ENCODE peak calls at places on chromosomes 1 and 21, in seven cellular contexts. One of them, this sample, is unnamed.

GRCh38 chr1:30627994-30628393 is 95.4 kb downstream of the MATN1 start:
- DNase-seq in stimulated activated CD4-positive, alpha-beta T cell treated with anti-CD3 and anti-CD28 coated beads, Interleukin-15, amount 100 ng/mL, for 24 hours: no peak
- DNase-seq in SW 1271: no peak
- DNase-seq in endothelial cell: no peak
- DNase-seq in mesendoderm: no peak
- DNase-seq in brain microvascular endothelial cell: no peak
- DNase-seq in mucosa of descending colon: no peak
- DNase-seq in this sample: no peak

GRCh38 chr21:16055012-16055411 is 325.2 kb downstream of the USP25 start:
- DNase-seq in stimulated activated CD4-positive, alpha-beta T cell treated with anti-CD3 and anti-CD28 coated beads, Interleukin-15, amount 100 ng/mL, for 24 hours: no peak
- DNase-seq in SW 1271: no peak
- DNase-seq in endothelial cell: no peak
- DNase-seq in mesendoderm: no peak
- DNase-seq in brain microvascular endothelial cell: no peak
- DNase-seq in mucosa of descending colon: no peak
- DNase-seq in this sample: no peak

GRCh38 chr1:30807318-30808066 is 49.9 kb upstream of the LAPTM5 start:
- DNase-seq in stimulated activated CD4-positive, alpha-beta T cell treated with anti-CD3 and anti-CD28 coated beads, Interleukin-15, amount 100 ng/mL, for 24 hours: no peak
- DNase-seq in SW 1271: no peak
- DNase-seq in endothelial cell: no peak
- DNase-seq in mesendoderm: no peak
- DNase-seq in brain microvascular endothelial cell: no peak
- DNase-seq in mucosa of descending colon: no peak
- DNase-seq in this sample: no peak

GRCh38 chr1:174399211-174399610 is 48.6 kb upstream of the GPR52 start:
- DNase-seq in stimulated activated CD4-positive, alpha-beta T cell treated with anti-CD3 and anti-CD28 coated beads, Interleukin-15, amount 100 ng/mL, for 24 hours: no peak
- DNase-seq in SW 1271: no peak
- DNase-seq in endothelial cell: no peak
- DNase-seq in mesendoderm: no peak
- DNase-seq in brain microvascular endothelial cell: no peak
- DNase-seq in mucosa of descending colon: no peak
- DNase-seq in this sample: no peak

GRCh38 chr1:8089535-8090228 is 63.6 kb upstream of the ERRFI1 start:
- DNase-seq in stimulated activated CD4-positive, alpha-beta T cell treated with anti-CD3 and anti-CD28 coated beads, Interleukin-15, amount 100 ng/mL, for 24 hours: peak
- DNase-seq in SW 1271: no peak
- DNase-seq in endothelial cell: no peak
- DNase-seq in mesendoderm: no peak
- DNase-seq in brain microvascular endothelial cell: no peak
- DNase-seq in mucosa of descending colon: no peak
- DNase-seq in this sample: peak

GRCh38 chr1:18941221-18942141 is 15.0 kb downstream of the IFFO2 start:
- DNase-seq in stimulated activated CD4-positive, alpha-beta T cell treated with anti-CD3 and anti-CD28 coated beads, Interleukin-15, amount 100 ng/mL, for 24 hours: no peak
- DNase-seq in SW 1271: no peak
- DNase-seq in endothelial cell: no peak
- DNase-seq in mesendoderm: peak
- DNase-seq in brain microvascular endothelial cell: peak
- DNase-seq in mucosa of descending colon: no peak
- DNase-seq in this sample: no peak

GRCh38 chr1:29810121-29811120 is 574.1 kb downstream of the PTPRU start:
- DNase-seq in stimulated activated CD4-positive, alpha-beta T cell treated with anti-CD3 and anti-CD28 coated beads, Interleukin-15, amount 100 ng/mL, for 24 hours: no peak
- DNase-seq in SW 1271: no peak
- DNase-seq in endothelial cell: no peak
- DNase-seq in mesendoderm: no peak
- DNase-seq in brain microvascular endothelial cell: no peak
- DNase-seq in mucosa of descending colon: no peak
- DNase-seq in this sample: no peak

GRCh38 chr1:6519935-6520621 is 28.6 kb upstream of the PLEKHG5 start:
- DNase-seq in stimulated activated CD4-positive, alpha-beta T cell treated with anti-CD3 and anti-CD28 coated beads, Interleukin-15, amount 100 ng/mL, for 24 hours: no peak
- DNase-seq in SW 1271: no peak
- DNase-seq in endothelial cell: no peak
- DNase-seq in mesendoderm: peak
- DNase-seq in brain microvascular endothelial cell: peak
- DNase-seq in mucosa of descending colon: no peak
- DNase-seq in this sample: peak

GRCh38 chr1:23774174-23774880 is 3.9 kb upstream of the PITHD1 start:
- DNase-seq in stimulated activated CD4-positive, alpha-beta T cell treated with anti-CD3 and anti-CD28 coated beads, Interleukin-15, amount 100 ng/mL, for 24 hours: no peak
- DNase-seq in SW 1271: no peak
- DNase-seq in endothelial cell: no peak
- DNase-seq in mesendoderm: no peak
- DNase-seq in brain microvascular endothelial cell: no peak
- DNase-seq in mucosa of descending colon: no peak
- DNase-seq in this sample: no peak

GRCh38 chr1:238060046-238060445 is 169.3 kb upstream of the ZP4 start:
- DNase-seq in stimulated activated CD4-positive, alpha-beta T cell treated with anti-CD3 and anti-CD28 coated beads, Interleukin-15, amount 100 ng/mL, for 24 hours: no peak
- DNase-seq in SW 1271: no peak
- DNase-seq in endothelial cell: no peak
- DNase-seq in mesendoderm: peak
- DNase-seq in brain microvascular endothelial cell: no peak
- DNase-seq in mucosa of descending colon: no peak
- DNase-seq in this sample: no peak

GRCh38 chr21:22096314-22096713 is 1098.1 kb downstream of the NCAM2 start:
- DNase-seq in stimulated activated CD4-positive, alpha-beta T cell treated with anti-CD3 and anti-CD28 coated beads, Interleukin-15, amount 100 ng/mL, for 24 hours: no peak
- DNase-seq in SW 1271: no peak
- DNase-seq in endothelial cell: no peak
- DNase-seq in mesendoderm: no peak
- DNase-seq in brain microvascular endothelial cell: no peak
- DNase-seq in mucosa of descending colon: no peak
- DNase-seq in this sample: no peak

GRCh38 chr1:206859082-206859491 is 6.3 kb upstream of the IL20 start:
- DNase-seq in stimulated activated CD4-positive, alpha-beta T cell treated with anti-CD3 and anti-CD28 coated beads, Interleukin-15, amount 100 ng/mL, for 24 hours: peak
- DNase-seq in SW 1271: no peak
- DNase-seq in endothelial cell: no peak
- DNase-seq in mesendoderm: no peak
- DNase-seq in brain microvascular endothelial cell: no peak
- DNase-seq in mucosa of descending colon: no peak
- DNase-seq in this sample: no peak

GRCh38 chr1:27993241-27993640 is 33.5 kb downstream of the XKR8 start:
- DNase-seq in stimulated activated CD4-positive, alpha-beta T cell treated with anti-CD3 and anti-CD28 coated beads, Interleukin-15, amount 100 ng/mL, for 24 hours: peak
- DNase-seq in SW 1271: no peak
- DNase-seq in endothelial cell: no peak
- DNase-seq in mesendoderm: no peak
- DNase-seq in brain microvascular endothelial cell: no peak
- DNase-seq in mucosa of descending colon: no peak
- DNase-seq in this sample: no peak

GRCh38 chr1:22318279-22318983 is 133.2 kb upstream of the ZBTB40 start:
- DNase-seq in stimulated activated CD4-positive, alpha-beta T cell treated with anti-CD3 and anti-CD28 coated beads, Interleukin-15, amount 100 ng/mL, for 24 hours: no peak
- DNase-seq in SW 1271: no peak
- DNase-seq in endothelial cell: peak
- DNase-seq in mesendoderm: peak
- DNase-seq in brain microvascular endothelial cell: no peak
- DNase-seq in mucosa of descending colon: no peak
- DNase-seq in this sample: no peak

GRCh38 chr1:112971006-112971405 is 15.0 kb upstream of the SLC16A1 start:
- DNase-seq in stimulated activated CD4-positive, alpha-beta T cell treated with anti-CD3 and anti-CD28 coated beads, Interleukin-15, amount 100 ng/mL, for 24 hours: no peak
- DNase-seq in SW 1271: no peak
- DNase-seq in endothelial cell: no peak
- DNase-seq in mesendoderm: no peak
- DNase-seq in brain microvascular endothelial cell: no peak
- DNase-seq in mucosa of descending colon: no peak
- DNase-seq in this sample: no peak

GRCh38 chr1:86788300-86789206 is 84.2 kb downstream of the SH3GLB1 start:
- DNase-seq in stimulated activated CD4-positive, alpha-beta T cell treated with anti-CD3 and anti-CD28 coated beads, Interleukin-15, amount 100 ng/mL, for 24 hours: no peak
- DNase-seq in SW 1271: no peak
- DNase-seq in endothelial cell: no peak
- DNase-seq in mesendoderm: no peak
- DNase-seq in brain microvascular endothelial cell: peak
- DNase-seq in mucosa of descending colon: no peak
- DNase-seq in this sample: no peak

GRCh38 chr1:230112131-230112701 is 45.2 kb downstream of the GALNT2 start:
- DNase-seq in stimulated activated CD4-positive, alpha-beta T cell treated with anti-CD3 and anti-CD28 coated beads, Interleukin-15, amount 100 ng/mL, for 24 hours: no peak
- DNase-seq in SW 1271: no peak
- DNase-seq in endothelial cell: no peak
- DNase-seq in mesendoderm: no peak
- DNase-seq in brain microvascular endothelial cell: no peak
- DNase-seq in mucosa of descending colon: no peak
- DNase-seq in this sample: no peak

GRCh38 chr1:109255673-109256072 is 6.3 kb downstream of the CELSR2 start:
- DNase-seq in stimulated activated CD4-positive, alpha-beta T cell treated with anti-CD3 and anti-CD28 coated beads, Interleukin-15, amount 100 ng/mL, for 24 hours: no peak
- DNase-seq in SW 1271: no peak
- DNase-seq in endothelial cell: no peak
- DNase-seq in mesendoderm: no peak
- DNase-seq in brain microvascular endothelial cell: no peak
- DNase-seq in mucosa of descending colon: no peak
- DNase-seq in this sample: no peak

GRCh38 chr1:110262846-110263631 is 52.9 kb downstream of the KCNC4 start:
- DNase-seq in stimulated activated CD4-positive, alpha-beta T cell treated with anti-CD3 and anti-CD28 coated beads, Interleukin-15, amount 100 ng/mL, for 24 hours: no peak
- DNase-seq in SW 1271: no peak
- DNase-seq in endothelial cell: peak
- DNase-seq in mesendoderm: no peak
- DNase-seq in brain microvascular endothelial cell: no peak
- DNase-seq in mucosa of descending colon: no peak
- DNase-seq in this sample: no peak

GRCh38 chr1:34929497-34929852 is at the start of gene DLGAP3:
- DNase-seq in stimulated activated CD4-positive, alpha-beta T cell treated with anti-CD3 and anti-CD28 coated beads, Interleukin-15, amount 100 ng/mL, for 24 hours: peak
- DNase-seq in SW 1271: no peak
- DNase-seq in endothelial cell: peak
- DNase-seq in mesendoderm: peak
- DNase-seq in brain microvascular endothelial cell: no peak
- DNase-seq in mucosa of descending colon: no peak
- DNase-seq in this sample: peak

GRCh38 chr1:111989531-111990025 is at the start of gene KCND3:
- DNase-seq in stimulated activated CD4-positive, alpha-beta T cell treated with anti-CD3 and anti-CD28 coated beads, Interleukin-15, amount 100 ng/mL, for 24 hours: peak
- DNase-seq in SW 1271: no peak
- DNase-seq in endothelial cell: peak
- DNase-seq in mesendoderm: peak
- DNase-seq in brain microvascular endothelial cell: no peak
- DNase-seq in mucosa of descending colon: peak
- DNase-seq in this sample: peak

GRCh38 chr1:13702425-13703127 is 2.6 kb downstream of the PRDM2 start:
- DNase-seq in stimulated activated CD4-positive, alpha-beta T cell treated with anti-CD3 and anti-CD28 coated beads, Interleukin-15, amount 100 ng/mL, for 24 hours: peak
- DNase-seq in SW 1271: no peak
- DNase-seq in endothelial cell: no peak
- DNase-seq in mesendoderm: no peak
- DNase-seq in brain microvascular endothelial cell: no peak
- DNase-seq in mucosa of descending colon: peak
- DNase-seq in this sample: no peak

GRCh38 chr1:14627608-14628489 is 29.4 kb downstream of the KAZN start:
- DNase-seq in stimulated activated CD4-positive, alpha-beta T cell treated with anti-CD3 and anti-CD28 coated beads, Interleukin-15, amount 100 ng/mL, for 24 hours: no peak
- DNase-seq in SW 1271: no peak
- DNase-seq in endothelial cell: no peak
- DNase-seq in mesendoderm: no peak
- DNase-seq in brain microvascular endothelial cell: no peak
- DNase-seq in mucosa of descending colon: no peak
- DNase-seq in this sample: no peak

GRCh38 chr1:23283660-23284602 is 60.2 kb downstream of the HNRNPR start:
- DNase-seq in stimulated activated CD4-positive, alpha-beta T cell treated with anti-CD3 and anti-CD28 coated beads, Interleukin-15, amount 100 ng/mL, for 24 hours: no peak
- DNase-seq in SW 1271: peak
- DNase-seq in endothelial cell: no peak
- DNase-seq in mesendoderm: no peak
- DNase-seq in brain microvascular endothelial cell: peak
- DNase-seq in mucosa of descending colon: no peak
- DNase-seq in this sample: peak

GRCh38 chr1:47563206-47563605 is 125.4 kb downstream of the FOXD2 start:
- DNase-seq in stimulated activated CD4-positive, alpha-beta T cell treated with anti-CD3 and anti-CD28 coated beads, Interleukin-15, amount 100 ng/mL, for 24 hours: no peak
- DNase-seq in SW 1271: no peak
- DNase-seq in endothelial cell: no peak
- DNase-seq in mesendoderm: no peak
- DNase-seq in brain microvascular endothelial cell: no peak
- DNase-seq in mucosa of descending colon: no peak
- DNase-seq in this sample: no peak

This sample was measured in AG08396.